ENCODE peak calls at places on chromosomes 13 and 19, in eight cellular contexts. One of them, this sample, is unnamed.

GRCh38 chr13:75637101-75637774 is 1.1 kb downstream of the LMO7 start:
- DNase-seq in Karpas-422: peak; percentile 43
- DNase-seq in WERI-Rb-1: no peak
- DNase-seq in mesendoderm: peak; percentile 36
- DNase-seq in heart right ventricle: no peak
- DNase-seq in IMR-90: no peak
- DNase-seq in DND-41: no peak
- DNase-seq in CD8-positive, alpha-beta memory T cell: no peak
- DNase-seq in this sample: peak; percentile 58

GRCh38 chr19:4430760-4431159 is 26.8 kb downstream of the UBXN6 start:
- DNase-seq in heart right ventricle: no peak
- DNase-seq in CD8-positive, alpha-beta memory T cell: no peak
- DNase-seq in DND-41: no peak
- DNase-seq in mesendoderm: no peak
- DNase-seq in Karpas-422: no peak
- DNase-seq in IMR-90: no peak
- DNase-seq in WERI-Rb-1: no peak
- DNase-seq in this sample: no peak

GRCh38 chr13:73274147-73274546 is 215.3 kb downstream of the KLF5 start:
- DNase-seq in Karpas-422: no peak
- DNase-seq in mesendoderm: no peak
- DNase-seq in CD8-positive, alpha-beta memory T cell: no peak
- DNase-seq in WERI-Rb-1: no peak
- DNase-seq in IMR-90: peak; percentile 27
- DNase-seq in DND-41: no peak
- DNase-seq in heart right ventricle: no peak
- DNase-seq in this sample: no peak

GRCh38 chr13:43128504-43128929 is 105.1 kb downstream of the DNAJC15 start:
- DNase-seq in DND-41: no peak
- DNase-seq in Karpas-422: peak; percentile 94
- DNase-seq in CD8-positive, alpha-beta memory T cell: no peak
- DNase-seq in WERI-Rb-1: no peak
- DNase-seq in IMR-90: no peak
- DNase-seq in heart right ventricle: peak; percentile 24
- DNase-seq in mesendoderm: no peak
- DNase-seq in this sample: no peak

GRCh38 chr13:40388617-40389016 is 277.8 kb downstream of the FOXO1 start:
- DNase-seq in DND-41: peak; percentile 92
- DNase-seq in mesendoderm: no peak
- DNase-seq in IMR-90: peak; percentile 3
- DNase-seq in heart right ventricle: no peak
- DNase-seq in Karpas-422: peak; percentile 88
- DNase-seq in CD8-positive, alpha-beta memory T cell: peak; percentile 93
- DNase-seq in WERI-Rb-1: no peak
- DNase-seq in this sample: no peak

GRCh38 chr19:45130236-45130635 is 30.5 kb downstream of the NKPD1 start:
- DNase-seq in WERI-Rb-1: no peak
- DNase-seq in mesendoderm: no peak
- DNase-seq in CD8-positive, alpha-beta memory T cell: no peak
- DNase-seq in IMR-90: no peak
- DNase-seq in Karpas-422: no peak
- DNase-seq in DND-41: no peak
- DNase-seq in heart right ventricle: no peak
- DNase-seq in this sample: peak; percentile 41

GRCh38 chr19:15251749-15252397 is 19.6 kb upstream of the EPHX3 start:
- DNase-seq in CD8-positive, alpha-beta memory T cell: no peak
- DNase-seq in WERI-Rb-1: peak; percentile 58
- DNase-seq in heart right ventricle: peak; percentile 83
- DNase-seq in DND-41: no peak
- DNase-seq in IMR-90: peak; percentile 96
- DNase-seq in Karpas-422: no peak
- DNase-seq in mesendoderm: peak; percentile 88
- DNase-seq in this sample: peak; percentile 96

GRCh38 chr19:7628589-7629311 is 595 bp downstream of the XAB2 start:
- DNase-seq in IMR-90: no peak
- DNase-seq in DND-41: no peak
- DNase-seq in mesendoderm: no peak
- DNase-seq in WERI-Rb-1: no peak
- DNase-seq in Karpas-422: no peak
- DNase-seq in CD8-positive, alpha-beta memory T cell: no peak
- DNase-seq in heart right ventricle: no peak
- DNase-seq in this sample: no peak

GRCh38 chr13:50580684-50581305 is 262.7 kb downstream of the DLEU7 start:
- DNase-seq in DND-41: no peak
- DNase-seq in CD8-positive, alpha-beta memory T cell: no peak
- DNase-seq in IMR-90: peak; percentile 80
- DNase-seq in Karpas-422: no peak
- DNase-seq in WERI-Rb-1: no peak
- DNase-seq in heart right ventricle: no peak
- DNase-seq in mesendoderm: no peak
- DNase-seq in this sample: no peak

GRCh38 chr19:4449022-4449825 is 8.4 kb downstream of the UBXN6 start:
- DNase-seq in Karpas-422: no peak
- DNase-seq in mesendoderm: no peak
- DNase-seq in DND-41: no peak
- DNase-seq in CD8-positive, alpha-beta memory T cell: no peak
- DNase-seq in heart right ventricle: peak; percentile 81
- DNase-seq in WERI-Rb-1: no peak
- DNase-seq in IMR-90: no peak
- DNase-seq in this sample: peak; percentile 72

GRCh38 chr13:49248433-49249002 is 793 bp downstream of the CDADC1 start:
- DNase-seq in DND-41: no peak
- DNase-seq in CD8-positive, alpha-beta memory T cell: no peak
- DNase-seq in IMR-90: peak; percentile 29
- DNase-seq in Karpas-422: peak; percentile 58
- DNase-seq in heart right ventricle: no peak
- DNase-seq in mesendoderm: no peak
- DNase-seq in WERI-Rb-1: no peak
- DNase-seq in this sample: peak; percentile 18

GRCh38 chr19:31095100-31095804 is 254.0 kb downstream of the TSHZ3 start:
- DNase-seq in CD8-positive, alpha-beta memory T cell: no peak
- DNase-seq in WERI-Rb-1: no peak
- DNase-seq in IMR-90: no peak
- DNase-seq in heart right ventricle: no peak
- DNase-seq in Karpas-422: no peak
- DNase-seq in mesendoderm: no peak
- DNase-seq in DND-41: no peak
- DNase-seq in this sample: no peak

GRCh38 chr19:19464339-19465098 is 50.8 kb downstream of the TSSK6 start:
- DNase-seq in heart right ventricle: no peak
- DNase-seq in Karpas-422: no peak
- DNase-seq in mesendoderm: peak; percentile 97
- DNase-seq in DND-41: no peak
- DNase-seq in CD8-positive, alpha-beta memory T cell: no peak
- DNase-seq in IMR-90: peak; percentile 73
- DNase-seq in WERI-Rb-1: no peak
- DNase-seq in this sample: peak; percentile 85

GRCh38 chr13:99395436-99395835 is 88.2 kb upstream of the GPR183 start:
- DNase-seq in heart right ventricle: no peak
- DNase-seq in CD8-positive, alpha-beta memory T cell: no peak
- DNase-seq in IMR-90: no peak
- DNase-seq in Karpas-422: no peak
- DNase-seq in mesendoderm: no peak
- DNase-seq in WERI-Rb-1: no peak
- DNase-seq in DND-41: no peak
- DNase-seq in this sample: no peak

GRCh38 chr19:50791594-50792245 is 1.5 kb downstream of the ACP4 start:
- DNase-seq in mesendoderm: no peak
- DNase-seq in IMR-90: no peak
- DNase-seq in DND-41: no peak
- DNase-seq in Karpas-422: no peak
- DNase-seq in heart right ventricle: no peak
- DNase-seq in CD8-positive, alpha-beta memory T cell: no peak
- DNase-seq in WERI-Rb-1: no peak
- DNase-seq in this sample: peak; percentile 69

GRCh38 chr19:4456843-4457653 is 546 bp downstream of the UBXN6 start:
- DNase-seq in heart right ventricle: peak; percentile 51
- DNase-seq in CD8-positive, alpha-beta memory T cell: peak; percentile 57
- DNase-seq in DND-41: peak; percentile 68
- DNase-seq in IMR-90: peak; percentile 56
- DNase-seq in mesendoderm: peak; percentile 80
- DNase-seq in WERI-Rb-1: peak; percentile 79
- DNase-seq in Karpas-422: peak; percentile 80
- DNase-seq in this sample: peak; percentile 99

DNA sequence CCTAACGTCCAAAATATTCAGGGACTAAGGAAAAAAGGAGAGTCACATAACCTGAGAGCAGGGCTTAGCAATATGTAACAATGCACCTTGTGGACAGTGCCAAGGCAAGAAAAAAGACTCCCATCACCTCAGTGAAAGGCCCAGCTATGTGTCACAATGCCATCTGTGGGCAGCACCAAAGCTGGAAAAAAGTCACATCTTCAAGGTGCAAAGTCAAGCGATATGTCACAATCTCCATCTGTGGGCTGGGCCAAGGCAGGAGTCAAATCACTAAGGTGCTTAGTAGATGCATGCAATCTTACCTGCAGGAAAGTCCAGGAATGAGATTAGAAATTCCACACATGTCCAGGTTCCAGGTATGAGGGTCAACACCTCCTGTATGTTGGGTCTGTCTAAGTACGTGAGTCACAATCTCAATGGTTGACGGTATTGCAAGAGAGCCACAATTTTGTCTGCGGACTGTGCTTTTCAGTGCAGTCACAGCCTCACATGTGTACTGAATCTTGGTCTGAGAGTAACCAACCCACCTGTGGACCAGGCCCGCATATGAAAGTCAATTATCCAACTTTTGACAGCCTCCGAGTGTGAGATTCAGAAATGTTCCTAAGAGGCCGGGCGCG is 14.8 kb upstream of the ZNF43 start:
- DNase-seq in WERI-Rb-1: no peak
- DNase-seq in mesendoderm: peak; percentile 4
- DNase-seq in CD8-positive, alpha-beta memory T cell: no peak
- DNase-seq in heart right ventricle: no peak
- DNase-seq in Karpas-422: no peak
- DNase-seq in DND-41: no peak
- DNase-seq in IMR-90: no peak
- DNase-seq in this sample: no peak
- H3K36me3 ChIP-seq in WERI-Rb-1: peaks cover 55% of the 10 kb centered on the region
- H3K36me3 ChIP-seq in mesendoderm: peaks cover 15% of the 10 kb centered on the region
- H3K36me3 ChIP-seq in CD8-positive, alpha-beta memory T cell: no peaks in the 10 kb centered on the region
- H3K36me3 ChIP-seq in heart right ventricle: peaks cover 34% of the 10 kb centered on the region
- H3K36me3 ChIP-seq in Karpas-422: peaks cover 20% of the 10 kb centered on the region
- H3K36me3 ChIP-seq in DND-41: peaks cover 57% of the 10 kb centered on the region
- H3K36me3 ChIP-seq in IMR-90: peaks cover 17% of the 10 kb centered on the region
- H3K36me3 ChIP-seq in this sample: peaks cover 24% of the 10 kb centered on the region

DNA sequence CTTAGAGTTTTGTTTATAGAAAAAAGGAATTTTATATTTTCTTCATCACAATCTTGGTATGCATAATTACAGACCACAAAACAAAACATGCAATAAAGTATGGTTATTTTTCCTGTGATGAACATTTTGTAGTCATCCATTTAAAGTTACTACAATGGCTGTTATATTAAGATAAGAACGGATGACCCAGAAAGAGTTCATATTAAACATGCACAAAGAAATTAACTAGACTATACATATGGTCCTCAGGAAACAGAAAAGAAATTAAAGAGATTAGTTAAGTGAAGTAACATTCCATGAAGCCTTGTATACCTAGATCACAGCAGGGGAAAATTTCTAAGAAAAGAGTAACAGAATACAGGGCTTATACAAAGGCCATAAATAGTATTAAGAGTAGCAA is 36.8 kb downstream of the RBM26 start:
- DNase-seq in heart right ventricle: no peak
- DNase-seq in IMR-90: no peak
- DNase-seq in DND-41: no peak
- DNase-seq in WERI-Rb-1: no peak
- DNase-seq in CD8-positive, alpha-beta memory T cell: no peak
- DNase-seq in Karpas-422: no peak
- DNase-seq in mesendoderm: no peak
- DNase-seq in this sample: no peak
- H3K36me3 ChIP-seq in heart right ventricle: peaks cover 87% of the 10 kb centered on the region
- H3K36me3 ChIP-seq in IMR-90: peaks cover 37% of the 10 kb centered on the region
- H3K36me3 ChIP-seq in DND-41: peaks cover 81% of the 10 kb centered on the region
- H3K36me3 ChIP-seq in WERI-Rb-1: peaks cover 29% of the 10 kb centered on the region
- H3K36me3 ChIP-seq in CD8-positive, alpha-beta memory T cell: peaks cover 47% of the 10 kb centered on the region
- H3K36me3 ChIP-seq in Karpas-422: peaks cover 46% of the 10 kb centered on the region
- H3K36me3 ChIP-seq in mesendoderm: peaks cover 4% of the 10 kb centered on the region
- H3K36me3 ChIP-seq in this sample: peaks cover 15% of the 10 kb centered on the region

GRCh38 chr13:110700186-110700585 is 5.7 kb downstream of the CARS2 start:
- DNase-seq in WERI-Rb-1: no peak
- DNase-seq in IMR-90: no peak
- DNase-seq in heart right ventricle: no peak
- DNase-seq in DND-41: no peak
- DNase-seq in CD8-positive, alpha-beta memory T cell: no peak
- DNase-seq in Karpas-422: no peak
- DNase-seq in mesendoderm: no peak
- DNase-seq in this sample: no peak

GRCh38 chr13:110699148-110700145 is 6.5 kb downstream of the CARS2 start:
- DNase-seq in DND-41: no peak
- DNase-seq in mesendoderm: no peak
- DNase-seq in Karpas-422: no peak
- DNase-seq in IMR-90: no peak
- DNase-seq in CD8-positive, alpha-beta memory T cell: no peak
- DNase-seq in heart right ventricle: no peak
- DNase-seq in WERI-Rb-1: no peak
- DNase-seq in this sample: no peak

GRCh38 chr13:110705356-110705825 is 525 bp downstream of the CARS2 start:
- DNase-seq in mesendoderm: no peak
- DNase-seq in Karpas-422: peak; percentile 53
- DNase-seq in WERI-Rb-1: no peak
- DNase-seq in CD8-positive, alpha-beta memory T cell: no peak
- DNase-seq in DND-41: no peak
- DNase-seq in IMR-90: no peak
- DNase-seq in heart right ventricle: no peak
- DNase-seq in this sample: no peak

GRCh38 chr13:110702591-110703526 is 3.1 kb downstream of the CARS2 start:
- DNase-seq in heart right ventricle: no peak
- DNase-seq in WERI-Rb-1: no peak
- DNase-seq in mesendoderm: no peak
- DNase-seq in IMR-90: peak; percentile 62
- DNase-seq in DND-41: no peak
- DNase-seq in Karpas-422: no peak
- DNase-seq in CD8-positive, alpha-beta memory T cell: no peak
- DNase-seq in this sample: peak; percentile 30

DNA sequence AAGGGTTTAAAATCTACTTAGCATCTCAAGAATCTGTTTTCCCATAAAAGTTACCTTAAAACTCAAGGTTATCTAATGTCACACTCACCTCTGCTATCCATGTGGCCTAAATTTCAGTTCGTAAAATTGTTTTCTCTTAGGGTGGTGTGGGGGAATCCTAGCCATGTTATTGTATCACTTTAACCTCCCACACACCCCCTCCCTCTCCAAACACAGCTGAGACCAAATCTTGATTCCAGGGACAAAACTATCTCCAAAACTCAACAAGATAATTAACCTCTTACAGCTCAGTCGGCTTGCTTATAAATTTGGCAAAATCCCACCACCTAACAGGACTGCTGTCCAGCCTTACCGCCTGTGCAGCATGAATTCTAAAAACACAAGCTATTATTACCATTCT is 3.8 kb downstream of the CARS2 start:
- DNase-seq in CD8-positive, alpha-beta memory T cell: no peak
- DNase-seq in WERI-Rb-1: no peak
- DNase-seq in heart right ventricle: no peak
- DNase-seq in mesendoderm: no peak
- DNase-seq in IMR-90: no peak
- DNase-seq in DND-41: no peak
- DNase-seq in Karpas-422: no peak
- DNase-seq in this sample: no peak
- H3K36me3 ChIP-seq in CD8-positive, alpha-beta memory T cell: peaks cover 30% of the 10 kb centered on the region
- H3K36me3 ChIP-seq in WERI-Rb-1: peaks cover 75% of the 10 kb centered on the region
- H3K36me3 ChIP-seq in heart right ventricle: peaks cover 67% of the 10 kb centered on the region
- H3K36me3 ChIP-seq in mesendoderm: peaks cover 6% of the 10 kb centered on the region
- H3K36me3 ChIP-seq in IMR-90: peaks cover 32% of the 10 kb centered on the region
- H3K36me3 ChIP-seq in DND-41: peaks cover 60% of the 10 kb centered on the region
- H3K36me3 ChIP-seq in Karpas-422: peaks cover 41% of the 10 kb centered on the region
- H3K36me3 ChIP-seq in this sample: peaks cover 13% of the 10 kb centered on the region

GRCh38 chr19:29952127-29952526 is 10.1 kb downstream of the URI1 start:
- DNase-seq in CD8-positive, alpha-beta memory T cell: no peak
- DNase-seq in IMR-90: no peak
- DNase-seq in DND-41: no peak
- DNase-seq in mesendoderm: peak; percentile 13
- DNase-seq in heart right ventricle: no peak
- DNase-seq in WERI-Rb-1: no peak
- DNase-seq in Karpas-422: no peak
- DNase-seq in this sample: no peak
- H3K36me3 ChIP-seq in CD8-positive, alpha-beta memory T cell: no peaks in the 10 kb centered on the region
- H3K36me3 ChIP-seq in IMR-90: peaks cover 2% of the 10 kb centered on the region
- H3K36me3 ChIP-seq in DND-41: peaks cover 5% of the 10 kb centered on the region
- H3K36me3 ChIP-seq in mesendoderm: no peaks in the 10 kb centered on the region
- H3K36me3 ChIP-seq in heart right ventricle: peaks cover 4% of the 10 kb centered on the region
- H3K36me3 ChIP-seq in WERI-Rb-1: peaks cover 7% of the 10 kb centered on the region
- H3K36me3 ChIP-seq in Karpas-422: peaks cover 7% of the 10 kb centered on the region
- H3K36me3 ChIP-seq in this sample: no peaks in the 10 kb centered on the region

This sample was measured in H7.